ENCODE peak calls at places on chromosomes 16 and 17, in eight cellular contexts. T is cardiac fibroblast, Z is breast epithelium, S is cardiac muscle cell, L is sigmoid colon, Q is skeletal muscle cell, P is body of pancreas, U is AG04449. F is an unnamed sample.
A peak's percentile ranks its signal among the peaks of the same experiment; 100 is the strongest.

GRCh38 chr17:57589151-57590034 is 155.7 kb downstream of the CCDC182 start:
- DNase-seq in T (no peak), Z (no peak), S (no peak), L (no peak), Q (no peak), P (no peak), U (no peak), F (no peak)

GRCh38 chr17:50274142-50274944 is at the start of gene TMEM92:
- DNase-seq in T (no peak), Z (no peak), S (no peak), L (no peak), Q (no peak), P (peak; percentile 50), U (no peak), F (no peak)

GRCh38 chr16:85114909-85115567 is 2.8 kb upstream of the CIBAR2 start:
- DNase-seq in T (peak; percentile 85), Z (peak; percentile 72), S (peak; percentile 86), L (peak; percentile 93), Q (no peak), P (peak; percentile 89), U (no peak), F (no peak)

GRCh38 chr16:72270531-72270930 is 98.6 kb upstream of the PMFBP1 start:
- DNase-seq in T (peak; percentile 6), Z (no peak), S (no peak), L (no peak), Q (no peak), P (no peak), U (no peak), F (no peak)

GRCh38 chr17:31492880-31493655 is 101.6 kb downstream of the RAB11FIP4 start:
- DNase-seq in T (no peak), Z (no peak), S (no peak), L (no peak), Q (no peak), P (peak; percentile 69), U (no peak), F (no peak)

GRCh38 chr17:51860934-51861561 is 297.5 kb downstream of the CA10 start:
- DNase-seq in T (peak; percentile 3), Z (no peak), S (peak; percentile 9), L (no peak), Q (no peak), P (peak; percentile 34), U (no peak), F (no peak)

GRCh38 chr17:17151541-17151940 is 54.6 kb downstream of the PLD6 start:
- DNase-seq in T (peak; percentile 49), Z (no peak), S (peak; percentile 49), L (no peak), Q (no peak), P (no peak), U (no peak), F (no peak)

GRCh38 chr17:17724307-17724921 is 43.2 kb downstream of the RAI1 start:
- DNase-seq in T (peak; percentile 55), Z (no peak), S (peak; percentile 65), L (no peak), Q (no peak), P (no peak), U (no peak), F (no peak)

GRCh38 chr16:364595-365491 is 5.5 kb downstream of the MRPL28 start:
- DNase-seq in T (no peak), Z (no peak), S (no peak), L (no peak), Q (no peak), P (no peak), U (no peak), F (no peak)

GRCh38 chr17:71023631-71024030 is 854.3 kb downstream of the KCNJ2 start:
- DNase-seq in T (peak; percentile 14), Z (no peak), S (peak; percentile 6), L (no peak), Q (no peak), P (no peak), U (no peak), F (no peak)

DNA sequence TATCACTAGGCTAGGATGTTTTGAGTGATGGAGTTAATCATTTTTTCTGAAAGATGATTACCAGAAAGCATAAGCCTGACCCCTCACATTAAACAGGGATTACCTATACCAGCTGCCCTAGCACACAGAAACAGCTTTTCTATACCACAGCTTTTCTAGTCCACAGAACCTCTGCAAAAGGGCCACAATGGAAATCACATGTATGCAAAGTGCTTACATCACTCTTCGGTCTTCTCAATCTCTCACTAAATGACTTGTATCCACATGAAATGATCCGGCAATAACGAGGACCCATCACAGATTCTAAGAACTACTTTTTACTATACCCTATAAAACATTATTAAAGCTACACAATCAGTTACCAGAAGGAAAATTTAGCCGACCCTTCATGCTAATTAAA is 2.6 kb downstream of the CSNK2A2 start:
- DNase-seq in T (no peak), Z (no peak), S (no peak), L (no peak), Q (no peak), P (no peak), U (no peak), F (no peak)
- H3K4me3 ChIP-seq in T (no peak overlapping the region), Z (no peak overlapping the region), S (no peak overlapping the region), L (no peak overlapping the region), Q (no peak overlapping the region), P (no peak overlapping the region), U (no peak overlapping the region), F (no peak overlapping the region)

DNA sequence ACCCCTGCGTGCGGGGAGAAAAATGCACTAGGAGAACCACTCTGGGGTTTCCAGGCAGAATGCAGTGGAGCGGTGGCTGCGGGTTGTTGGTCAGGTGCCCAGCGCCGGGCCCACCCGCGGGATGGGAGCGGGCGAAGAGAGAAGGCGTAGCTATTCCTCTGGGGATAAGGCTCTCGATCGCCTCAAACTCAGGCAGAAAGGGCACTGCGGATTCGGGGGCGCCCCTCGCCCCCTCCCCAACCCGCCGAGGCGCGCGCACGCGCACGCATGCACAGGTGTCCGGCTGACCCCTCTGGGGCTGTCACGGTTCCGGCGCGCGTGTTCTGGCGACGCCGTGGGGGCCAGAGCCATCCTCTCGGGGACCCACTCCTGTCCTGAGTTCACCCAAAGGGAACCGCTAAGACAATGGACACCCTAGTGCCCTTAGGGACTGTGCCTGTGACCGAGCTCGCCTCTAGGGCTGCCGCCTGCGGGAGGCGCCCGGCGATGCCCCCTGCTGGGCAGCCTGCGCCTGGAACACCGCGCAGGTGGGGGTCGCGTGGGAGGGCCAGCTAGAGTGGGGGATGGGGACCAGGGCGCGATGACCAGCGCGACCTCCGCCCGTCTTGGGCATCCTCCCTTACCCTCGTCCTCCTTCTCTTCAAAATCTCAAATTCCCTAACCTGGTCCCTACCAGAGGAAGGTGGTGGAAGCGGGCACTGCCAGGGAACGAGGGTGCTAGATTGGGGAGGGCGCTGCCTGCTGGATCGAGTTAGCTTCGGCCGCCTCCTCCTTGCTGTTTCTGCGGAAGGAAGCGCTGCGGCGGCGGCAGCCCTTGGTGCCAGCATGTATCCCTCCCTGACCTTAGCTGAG is 14.4 kb upstream of the CBX8 start:
- DNase-seq in T (no peak), Z (no peak), S (no peak), L (peak; percentile 68), Q (no peak), P (no peak), U (no peak), F (no peak)
- H3K4me3 ChIP-seq in T (no peak overlapping the region), Z (peak overlapping the region; percentile 57), S (peak overlapping the region; percentile 23), L (no peak overlapping the region), Q (no peak overlapping the region), P (no peak overlapping the region), U (no peak overlapping the region), F (no peak overlapping the region)

DNA sequence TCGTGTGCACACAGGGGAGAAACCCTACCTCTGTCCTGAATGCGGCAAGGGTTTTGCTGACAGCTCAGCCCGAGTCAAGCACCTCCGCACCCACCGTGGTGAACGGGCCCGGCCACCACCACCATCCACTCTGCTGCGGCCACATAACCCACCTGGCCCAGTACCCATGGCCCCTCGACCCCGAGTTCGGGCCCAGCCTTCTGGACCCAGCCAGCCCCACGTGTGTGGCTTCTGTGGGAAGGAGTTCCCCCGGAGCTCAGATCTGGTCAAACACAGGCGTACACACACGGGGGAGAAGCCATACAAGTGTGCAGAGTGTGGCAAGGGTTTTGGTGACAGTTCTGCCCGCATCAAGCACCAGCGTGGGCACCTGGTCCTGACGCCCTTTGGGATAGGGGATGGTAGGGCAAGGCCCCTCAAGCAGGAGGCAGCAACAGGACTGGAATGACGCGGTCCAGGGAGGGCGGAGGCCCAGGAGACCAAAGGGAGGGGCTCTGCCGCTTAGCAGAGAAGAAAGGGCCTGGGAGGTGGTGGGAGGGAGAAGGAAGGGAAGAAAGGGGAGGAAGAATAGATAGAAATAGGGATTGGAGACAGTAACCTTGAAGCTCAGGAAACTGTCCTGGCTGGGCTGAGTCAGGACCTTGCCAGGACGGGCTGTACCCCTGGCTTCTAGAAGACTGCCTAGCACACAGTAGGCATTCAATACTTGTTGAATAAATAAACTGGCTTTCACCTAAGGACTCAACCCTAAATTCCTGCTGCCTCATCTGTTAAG is 3.6 kb downstream of the ZNF48 start:
- DNase-seq in T (no peak), Z (no peak), S (no peak), L (no peak), Q (no peak), P (no peak), U (no peak), F (no peak)
- H3K4me3 ChIP-seq in T (no peak overlapping the region), Z (no peak overlapping the region), S (no peak overlapping the region), L (no peak overlapping the region), Q (no peak overlapping the region), P (no peak overlapping the region), U (no peak overlapping the region), F (no peak overlapping the region)

DNA sequence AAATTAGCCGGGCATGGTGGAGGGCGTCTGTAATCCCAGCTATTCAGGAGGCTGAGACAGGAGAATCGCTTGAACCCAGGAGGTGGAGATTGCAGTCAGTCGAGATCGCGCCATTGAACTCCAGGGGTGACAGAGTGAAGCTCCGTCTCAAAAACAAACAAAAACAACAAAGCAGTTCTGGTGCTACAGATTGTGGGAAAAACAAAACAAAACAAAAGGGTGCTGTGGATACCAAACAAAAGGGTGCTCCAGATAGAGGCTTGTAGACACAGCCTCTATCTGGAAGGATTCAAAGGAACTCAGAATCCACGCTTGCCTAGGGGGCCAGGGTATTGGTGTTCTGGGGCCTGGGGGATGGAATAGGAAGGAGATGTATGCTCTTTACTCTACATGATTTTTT is 2.5 kb downstream of the MYLK3 start:
- DNase-seq in T (no peak), Z (no peak), S (no peak), L (peak; percentile 32), Q (no peak), P (no peak), U (no peak), F (no peak)
- H3K4me3 ChIP-seq in T (no peak overlapping the region), Z (no peak overlapping the region), S (no peak overlapping the region), L (no peak overlapping the region), Q (no peak overlapping the region), P (no peak overlapping the region), U (no peak overlapping the region), F (no peak overlapping the region)

GRCh38 chr17:73633736-73634135 is 10.5 kb downstream of the SDK2 start:
- DNase-seq in T (no peak), Z (no peak), S (no peak), L (peak; percentile 43), Q (no peak), P (no peak), U (no peak), F (no peak)
- H3K4me3 ChIP-seq in T (no peak overlapping the region), Z (no peak overlapping the region), S (no peak overlapping the region), L (no peak overlapping the region), Q (no peak overlapping the region), P (no peak overlapping the region), U (no peak overlapping the region), F (no peak overlapping the region)

F was measured in HFF-Myc.